ENCODE peak calls at places on chromosomes 4 and X, in ten cellular contexts. L is activated CD8-positive, alpha-beta memory T cell treated with anti-CD3 and anti-CD28 coated beads, Interleukin-2, amount 50 U/mL, for 48 hours; C is KG1; F is dorsolateral prefrontal cortex; W is Right ventricle myocardium inferior; R is GM12891; M is LoVo; G is D341Med; X is HFF-Myc; H is aorta. D is an unnamed sample.

GRCh38 chrX:120562569-120562926 is 1.8 kb upstream of the CUL4B start:
- DNase-seq in L (no peak), C (no peak), F (no peak), W (no peak), R (no peak), M (no peak), G (no peak), X (no peak), H (no peak), D (no peak)

GRCh38 chr4:119136541-119136940 is 909 bp downstream of the MYOZ2 start:
- DNase-seq in L (no peak), C (no peak), F (no peak), W (no peak), R (no peak), M (no peak), G (no peak), X (no peak), H (no peak), D (no peak)

GRCh38 chr4:185839204-185839712 is 27.3 kb upstream of the SORBS2 start:
- DNase-seq in L (no peak), C (no peak), F (no peak), W (no peak), R (no peak), M (peak; percentile 82), G (peak; percentile 66), X (peak; percentile 90), H (peak; percentile 66), D (peak; percentile 97)

GRCh38 chr4:83993774-83994173 is 457.9 kb downstream of the GPAT3 start:
- DNase-seq in L (no peak), C (no peak), F (no peak), W (no peak), R (no peak), M (no peak), G (no peak), X (no peak), H (no peak), D (no peak)

GRCh38 chr4:1337376-1337831 is 9.6 kb upstream of the UVSSA start:
- DNase-seq in L (peak; percentile 80), C (no peak), F (no peak), W (no peak), R (no peak), M (peak; percentile 59), G (no peak), X (no peak), H (no peak), D (no peak)

GRCh38 chr4:73434311-73434710 is 1.7 kb upstream of the AFP start:
- DNase-seq in L (no peak), C (no peak), F (no peak), W (no peak), R (no peak), M (peak; percentile 37), G (peak; percentile 32), X (no peak), H (no peak), D (no peak)

GRCh38 chrX:39802354-39802753 is 295.4 kb downstream of the BCOR start:
- DNase-seq in L (no peak), C (no peak), F (no peak), W (no peak), R (no peak), M (no peak), G (no peak), X (no peak), H (no peak), D (no peak)

GRCh38 chr4:186617921-186618320 is 62.6 kb upstream of the MTNR1A start:
- DNase-seq in L (no peak), C (no peak), F (no peak), W (no peak), R (no peak), M (no peak), G (no peak), X (no peak), H (no peak), D (no peak)

GRCh38 chrX:67100031-67100884 is 443.6 kb upstream of the AR start:
- DNase-seq in L (no peak), C (no peak), F (no peak), W (no peak), R (no peak), M (no peak), G (no peak), X (no peak), H (no peak), D (no peak)

GRCh38 chr4:184324939-184325477 is 107.3 kb upstream of the ENPP6 start:
- DNase-seq in L (no peak), C (no peak), F (no peak), W (no peak), R (no peak), M (no peak), G (no peak), X (no peak), H (no peak), D (no peak)

GRCh38 chr4:1763550-1764080 is 29.5 kb upstream of the FGFR3 start:
- DNase-seq in L (no peak), C (no peak), F (no peak), W (no peak), R (peak; percentile 68), M (no peak), G (no peak), X (no peak), H (no peak), D (no peak)

GRCh38 chr4:182337366-182337765 is 94.2 kb downstream of the TENM3 start:
- DNase-seq in L (no peak), C (no peak), F (no peak), W (no peak), R (no peak), M (no peak), G (no peak), X (no peak), H (no peak), D (no peak)

GRCh38 chrX:124338733-124339514 is 6.5 kb downstream of the TEX13D start:
- DNase-seq in L (no peak), C (no peak), F (no peak), W (no peak), R (no peak), M (no peak), G (no peak), X (no peak), H (no peak), D (no peak)

GRCh38 chr4:153649572-153649991 is 34.5 kb upstream of the TLR2 start:
- DNase-seq in L (no peak), C (no peak), F (no peak), W (no peak), R (no peak), M (peak; percentile 36), G (no peak), X (no peak), H (no peak), D (no peak)

GRCh38 chr4:80466618-80467017 is 131.1 kb downstream of the CFAP299 start:
- DNase-seq in L (no peak), C (no peak), F (no peak), W (no peak), R (no peak), M (no peak), G (no peak), X (no peak), H (no peak), D (no peak)

GRCh38 chrX:29661290-29661689 is 554.1 kb upstream of the MAGEB2 start:
- DNase-seq in L (no peak), C (no peak), F (no peak), W (no peak), R (no peak), M (peak; percentile 8), G (no peak), X (no peak), H (no peak), D (peak; percentile 29)

GRCh38 chr4:141391771-141392170 is 171.1 kb downstream of the ZNF330 start:
- DNase-seq in L (no peak), C (no peak), F (no peak), W (no peak), R (no peak), M (peak; percentile 59), G (no peak), X (peak; percentile 70), H (no peak), D (no peak)

GRCh38 chrX:153739754-153740486 is 15.3 kb downstream of the ABCD1 start:
- DNase-seq in L (no peak), C (no peak), F (no peak), W (no peak), R (no peak), M (no peak), G (no peak), X (no peak), H (no peak), D (no peak)

GRCh38 chr4:68905598-68906237 is 45.9 kb downstream of the UGT2A3 start:
- DNase-seq in L (no peak), C (no peak), F (no peak), W (no peak), R (no peak), M (peak; percentile 24), G (no peak), X (no peak), H (no peak), D (no peak)

GRCh38 chrX:103817502-103817901 is 14.6 kb downstream of the RAB9B start:
- DNase-seq in L (no peak), C (peak; percentile 26), F (no peak), W (no peak), R (no peak), M (peak; percentile 35), G (no peak), X (peak; percentile 25), H (no peak), D (peak; percentile 31)

GRCh38 chrX:114047558-114047957 is 536.3 kb upstream of the HTR2C start:
- DNase-seq in L (no peak), C (no peak), F (no peak), W (no peak), R (no peak), M (no peak), G (no peak), X (no peak), H (no peak), D (no peak)

GRCh38 chr4:128863314-128864075 is 54.0 kb downstream of the JADE1 start:
- DNase-seq in L (peak; percentile 86), C (no peak), F (peak; percentile 62), W (no peak), R (no peak), M (peak; percentile 66), G (peak; percentile 82), X (peak; percentile 56), H (peak; percentile 85), D (peak; percentile 62)

GRCh38 chr4:177403746-177404145 is 38.5 kb downstream of the AGA start:
- DNase-seq in L (no peak), C (no peak), F (no peak), W (no peak), R (no peak), M (no peak), G (no peak), X (no peak), H (no peak), D (no peak)

GRCh38 chrX:49077941-49078340 is 1.7 kb downstream of the WDR45 start:
- DNase-seq in L (no peak), C (no peak), F (no peak), W (no peak), R (no peak), M (no peak), G (no peak), X (no peak), H (no peak), D (no peak)

GRCh38 chrX:30275498-30275897 is 28.6 kb downstream of the MAGEB1 start:
- DNase-seq in L (no peak), C (no peak), F (no peak), W (no peak), R (no peak), M (no peak), G (no peak), X (no peak), H (no peak), D (no peak)

GRCh38 chr4:151415978-151416377 is 7.0 kb downstream of the FHIP1A start:
- DNase-seq in L (no peak), C (no peak), F (no peak), W (no peak), R (no peak), M (no peak), G (no peak), X (peak; percentile 21), H (no peak), D (no peak)

GRCh38 chr4:43682551-43682950 is 766.1 kb downstream of the KCTD8 start:
- DNase-seq in L (no peak), C (no peak), F (no peak), W (no peak), R (no peak), M (no peak), G (no peak), X (no peak), H (no peak), D (no peak)

GRCh38 chrX:130893356-130894085 is 9.5 kb downstream of the ENOX2 start:
- DNase-seq in L (no peak), C (no peak), F (no peak), W (no peak), R (no peak), M (no peak), G (no peak), X (no peak), H (no peak), D (no peak)

D was measured in glomerular endothelial cell.